ENCODE peak calls at places on chromosome 7, in eight cellular contexts. A, O, I, M, Q, Y, L and H are unnamed samples.

GRCh38 chr7:33710608-33711007 is 194.7 kb upstream of the BMPER start:
- DNase-seq in A (peak), O (no peak), I (no peak), M (peak), Q (no peak), Y (peak), L (no peak), H (no peak)

GRCh38 chr7:70446448-70447143 is 685.3 kb upstream of the GALNT17 start:
- DNase-seq in A (no peak), O (no peak), I (no peak), M (no peak), Q (no peak), Y (no peak), L (no peak), H (no peak)

GRCh38 chr7:140696679-140697446 is at the start of gene NDUFB2:
- DNase-seq in A (peak), O (peak), I (peak), M (peak), Q (peak), Y (peak), L (peak), H (peak)

GRCh38 chr7:16200591-16200990 is 220.7 kb downstream of the CRPPA start:
- DNase-seq in A (no peak), O (no peak), I (no peak), M (no peak), Q (no peak), Y (no peak), L (no peak), H (no peak)

GRCh38 chr7:69182596-69183467 is 415.4 kb upstream of the AUTS2 start:
- DNase-seq in A (no peak), O (no peak), I (no peak), M (no peak), Q (no peak), Y (no peak), L (no peak), H (no peak)

GRCh38 chr7:92303761-92304160 is 58.0 kb downstream of the ANKIB1 start:
- DNase-seq in A (no peak), O (peak), I (no peak), M (no peak), Q (no peak), Y (no peak), L (no peak), H (no peak)

GRCh38 chr7:130385600-130386066 is 5.3 kb downstream of the CPA1 start:
- DNase-seq in A (no peak), O (no peak), I (no peak), M (no peak), Q (no peak), Y (no peak), L (no peak), H (no peak)

GRCh38 chr7:139869886-139870285 is 40.8 kb downstream of the TBXAS1 start:
- DNase-seq in A (no peak), O (no peak), I (no peak), M (no peak), Q (no peak), Y (no peak), L (no peak), H (no peak)

GRCh38 chr7:111082351-111082750 is 8.6 kb upstream of the LRRN3 start:
- DNase-seq in A (peak), O (no peak), I (no peak), M (peak), Q (no peak), Y (peak), L (no peak), H (peak)

GRCh38 chr7:30142710-30143109 is 7.9 kb downstream of the MTURN start:
- DNase-seq in A (peak), O (peak), I (no peak), M (peak), Q (no peak), Y (peak), L (no peak), H (peak)
- H3K4me3 ChIP-seq in A (no peak), O (no peak), I (no peak), M (no peak), Q (no peak), Y (no peak), L (no peak), H (no peak)

DNA sequence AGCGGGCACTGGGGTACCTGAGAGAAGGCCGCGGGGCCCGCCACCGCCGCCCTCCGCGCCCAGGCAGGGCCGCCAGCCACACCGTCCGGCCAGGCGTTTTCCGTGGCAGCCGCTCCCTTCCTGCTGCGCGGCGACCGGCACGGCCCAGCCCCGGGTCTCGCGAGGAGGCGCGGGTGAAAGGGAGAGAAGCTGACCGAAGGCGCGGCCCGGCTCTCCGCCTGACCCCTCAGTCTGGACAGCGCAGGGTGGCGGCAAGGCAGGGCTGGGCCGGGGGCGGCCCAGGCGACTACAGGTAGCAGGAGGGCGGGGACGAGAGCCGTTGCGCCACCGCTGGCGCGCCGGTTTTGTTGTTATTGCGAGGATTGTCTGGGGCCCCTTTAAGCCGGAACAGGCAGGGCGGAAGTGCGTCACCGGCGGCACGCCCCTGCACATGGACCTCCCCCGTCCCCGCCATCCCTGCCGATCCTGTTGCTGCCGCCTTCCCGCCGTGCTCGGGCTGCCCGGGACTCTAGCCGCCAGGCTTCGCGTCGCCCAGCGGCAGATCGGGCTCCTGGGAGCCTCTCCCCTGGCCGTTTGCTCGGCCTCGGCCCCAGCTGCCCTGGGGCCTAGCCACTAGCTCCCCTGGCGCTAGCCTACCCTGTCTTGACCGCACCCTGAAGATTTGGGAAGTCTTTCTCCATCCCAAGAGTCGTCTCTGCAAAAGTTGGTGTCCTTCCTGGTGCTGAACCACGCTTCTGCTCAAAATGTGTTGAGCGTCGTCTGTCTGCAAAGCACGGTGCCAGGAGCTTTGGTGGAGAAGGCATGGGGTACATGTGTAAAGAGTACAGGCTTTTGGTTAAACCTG is at the start of gene HERPUD2:
- DNase-seq in A (peak), O (peak), I (peak), M (peak), Q (peak), Y (peak), L (peak), H (peak)
- TF ChIP-seq CTCF in A (no peak), O (no peak), I (no peak), M (no peak), Q (no peak), Y (no peak), L (no peak), H (no peak)

DNA sequence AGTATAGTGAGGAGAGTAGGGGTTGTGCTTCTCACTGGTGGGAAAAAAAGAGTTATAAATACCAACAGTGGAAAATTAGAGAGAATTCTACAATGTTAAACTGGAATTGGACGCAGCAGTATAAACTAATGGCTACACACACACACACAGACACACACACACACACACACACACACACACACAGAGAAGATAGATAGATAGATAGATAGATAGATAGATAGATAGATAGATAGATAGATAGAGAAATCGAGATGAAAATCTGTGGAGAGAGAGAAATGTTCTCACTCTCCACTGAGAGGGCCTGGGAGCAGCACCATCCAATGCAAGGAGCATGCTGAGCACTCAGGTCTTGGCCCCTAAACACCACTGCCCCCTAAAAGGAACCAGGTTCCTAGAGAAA is 99.9 kb upstream of the LRRC4 start:
- DNase-seq in A (no peak), O (no peak), I (no peak), M (no peak), Q (no peak), Y (no peak), L (no peak), H (no peak)
- H3K4me3 ChIP-seq in A (no peak), O (no peak), I (no peak), M (no peak), Q (no peak), Y (no peak), L (no peak), H (no peak)

GRCh38 chr7:82247814-82248433 is 195.7 kb downstream of the CACNA2D1 start:
- DNase-seq in A (peak), O (no peak), I (no peak), M (peak), Q (peak), Y (peak), L (no peak), H (peak)
- TF ChIP-seq CTCF in A (peak), O (peak), I (peak), M (peak), Q (peak), Y (peak), L (no peak), H (peak)

DNA sequence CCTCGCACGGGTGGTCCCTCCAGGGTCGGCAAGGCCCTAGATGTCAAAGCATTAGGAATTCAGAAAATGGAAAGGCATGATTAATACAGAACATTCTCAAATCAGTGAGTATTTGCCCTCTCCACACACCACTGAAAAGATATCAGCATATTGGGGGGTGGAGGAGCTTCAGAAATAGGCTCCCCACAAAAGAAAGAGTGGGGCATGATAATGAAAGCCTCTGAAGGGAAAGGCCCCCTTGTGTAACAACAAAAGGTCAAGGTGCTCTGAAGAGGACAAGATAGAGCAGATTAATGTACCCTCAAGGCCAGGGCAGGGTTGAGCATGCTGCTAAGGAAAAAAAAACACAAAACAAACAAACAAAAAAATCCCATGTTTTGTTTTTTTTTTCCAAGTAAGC is 27.2 kb upstream of the DGKI start:
- DNase-seq in A (no peak), O (no peak), I (no peak), M (no peak), Q (no peak), Y (no peak), L (no peak), H (no peak)
- H3K4me3 ChIP-seq in A (no peak), O (no peak), I (no peak), M (no peak), Q (no peak), Y (no peak), L (no peak), H (no peak)